ENCODE peak calls at places on chromosomes 7 and 10, in ten cellular contexts. M is sigmoid colon, J is IMR-90, A is H1, C is Peyer's patch, S is prostate gland, Z is tibial nerve, D is A549, L is heart left ventricle, R is GM12891. F is an unnamed sample.

GRCh38 chr10:89575037-89575436 is 39.6 kb upstream of the SLC16A12 start:
- DNase-seq in C (no peak), M (no peak), D (no peak), J (peak; percentile 17), S (no peak), A (no peak), R (no peak), Z (no peak), L (no peak), F (no peak)

GRCh38 chr7:2431260-2431867 is 28.0 kb downstream of the CHST12 start:
- DNase-seq in M (no peak), R (no peak), D (peak; percentile 21), S (no peak), Z (no peak), J (no peak), C (no peak), A (peak; percentile 51), L (no peak), F (no peak)

GRCh38 chr7:88806280-88807037 is 10.9 kb upstream of the TEX47 start:
- DNase-seq in D (no peak), S (no peak), R (no peak), A (no peak), Z (no peak), J (no peak), M (no peak), C (no peak), L (no peak), F (no peak)

GRCh38 chr7:44152971-44153947 is 12.1 kb upstream of the MYL7 start:
- DNase-seq in A (no peak), Z (no peak), S (no peak), J (no peak), L (no peak), D (no peak), C (peak; percentile 45), R (no peak), M (peak; percentile 57), F (no peak)

GRCh38 chr7:47103498-47104205 is 478.3 kb downstream of the TNS3 start:
- DNase-seq in J (no peak), A (no peak), S (no peak), L (no peak), C (no peak), M (no peak), Z (no peak), R (no peak), D (no peak), F (no peak)

GRCh38 chr7:41130021-41130420 is 572.9 kb downstream of the INHBA start:
- DNase-seq in D (no peak), L (no peak), C (no peak), Z (no peak), M (no peak), A (no peak), R (no peak), S (no peak), J (no peak), F (no peak)

GRCh38 chr10:125087897-125088215 is 72.5 kb downstream of the CTBP2 start:
- DNase-seq in M (peak; percentile 57), J (no peak), R (no peak), C (no peak), A (no peak), D (no peak), L (no peak), S (no peak), Z (no peak), F (peak; percentile 11)

GRCh38 chr10:72889391-72889831 is 4.1 kb upstream of the OIT3 start:
- DNase-seq in Z (no peak), L (no peak), A (no peak), C (no peak), R (no peak), S (peak; percentile 74), J (peak; percentile 49), M (no peak), D (no peak), F (no peak)

GRCh38 chr10:78253072-78253853 is 219.6 kb downstream of the RPS24 start:
- DNase-seq in A (no peak), D (no peak), J (no peak), R (no peak), M (no peak), C (no peak), Z (no peak), L (no peak), S (no peak), F (no peak)

DNA sequence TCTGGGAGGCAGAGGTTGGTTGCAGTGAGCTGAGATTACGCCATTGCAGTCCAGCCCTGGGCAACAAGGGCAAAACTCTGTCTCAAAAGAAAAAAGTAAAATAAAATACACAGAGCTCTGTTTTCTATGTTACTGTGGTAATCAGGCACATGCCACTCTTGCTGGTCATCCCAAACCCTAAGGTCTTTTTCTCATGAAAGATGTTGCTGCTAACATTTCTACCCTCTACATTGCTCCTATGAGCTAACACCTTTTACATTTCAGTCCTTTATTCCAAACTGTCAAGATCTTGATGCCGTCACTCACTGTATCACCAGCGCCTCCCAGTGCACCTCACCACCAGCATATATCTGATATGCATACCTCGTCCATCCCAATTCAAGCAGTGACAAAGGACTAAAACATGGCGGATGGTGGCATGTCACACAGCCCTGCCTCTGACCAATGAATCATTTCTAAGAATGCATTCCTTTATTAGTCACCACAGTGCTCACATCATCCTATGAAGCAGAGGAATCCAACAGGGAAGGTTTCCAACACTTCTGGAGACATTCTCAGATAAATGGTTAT is 4.3 kb downstream of the DAGLB start:
- DNase-seq in S (no peak), L (no peak), Z (no peak), R (no peak), J (peak; percentile 96), C (no peak), M (no peak), A (no peak), D (peak; percentile 78), F (no peak)
- TF ChIP-seq POLR2A in S (no peak), L (no peak), Z (no peak), R (no peak), J (no peak), C (no peak), M (no peak), A (no peak), D (no peak), F (no peak)

DNA sequence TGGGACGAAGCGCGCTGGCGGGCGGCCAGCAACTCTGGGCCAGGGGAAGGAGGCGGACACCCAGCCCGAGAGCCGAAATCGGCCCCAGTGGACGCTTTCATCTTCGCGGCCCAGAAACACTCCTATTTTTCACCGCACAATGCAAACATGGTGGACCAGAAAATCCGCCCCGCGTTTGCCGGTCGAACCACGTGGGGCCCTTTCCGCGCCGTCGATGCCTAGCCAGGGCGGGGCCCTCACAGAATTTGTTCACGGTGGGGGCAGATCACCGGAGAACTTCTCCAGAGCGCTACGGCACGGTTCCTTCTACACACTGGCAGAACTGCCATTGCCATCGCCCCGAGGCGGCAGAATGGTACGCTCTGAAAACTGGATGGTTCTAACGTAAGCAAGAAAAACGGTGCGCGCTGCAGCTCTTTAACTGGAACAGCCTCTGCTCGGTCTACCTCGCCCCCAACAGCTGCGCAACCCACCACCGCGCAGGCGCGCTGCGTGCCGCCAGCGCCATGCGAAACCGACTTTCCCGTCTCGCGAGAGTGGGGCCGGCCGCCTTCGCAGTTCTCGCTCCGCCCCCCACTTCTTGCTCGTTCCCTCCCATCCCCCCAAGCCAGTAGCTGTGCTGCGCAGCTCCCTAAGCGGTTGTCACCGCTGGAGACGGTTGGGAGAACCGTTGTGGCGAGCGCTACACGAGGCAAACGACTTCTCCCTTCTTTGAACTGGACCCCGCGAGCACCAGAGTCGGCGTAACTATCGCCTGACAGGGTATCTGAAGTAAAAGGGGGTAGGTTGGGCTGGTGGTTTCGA is at the start of gene HNRNPH3:
- DNase-seq in C (peak; percentile 99), A (peak; percentile 97), R (peak; percentile 86), M (peak; percentile 99), J (peak; percentile 97), D (peak; percentile 90), S (peak; percentile 98), Z (peak; percentile 97), L (peak; percentile 99), F (peak; percentile 99)
- TF ChIP-seq POLR2A in C (peak; percentile 100), A (peak; percentile 98), R (peak; percentile 99), M (peak; percentile 99), J (peak; percentile 99), D (peak; percentile 97), S (peak; percentile 100), Z (peak; percentile 100), L (peak; percentile 99), F (peak; percentile 100)

GRCh38 chr7:100428967-100429636 is 529 bp upstream of the MEPCE start:
- DNase-seq in C (peak; percentile 100), R (peak; percentile 84), D (peak; percentile 93), M (peak; percentile 100), S (peak; percentile 100), J (peak; percentile 99), L (peak; percentile 100), Z (peak; percentile 100), A (peak; percentile 100), F (peak; percentile 100)
- TF ChIP-seq POLR2A in C (peak; percentile 81), R (peak; percentile 74), D (peak; percentile 93), M (peak; percentile 74), S (no peak), J (peak; percentile 88), L (peak; percentile 72), Z (peak; percentile 86), A (peak; percentile 19), F (peak; percentile 91)

GRCh38 chr7:1022801-1023465 is 21.4 kb upstream of the GPR146 start:
- DNase-seq in C (peak; percentile 89), M (no peak), R (no peak), L (no peak), Z (no peak), S (no peak), D (no peak), A (no peak), J (no peak), F (no peak)

GRCh38 chr7:1025747-1026581 is 18.4 kb upstream of the GPR146 start:
- DNase-seq in J (no peak), R (no peak), A (no peak), L (no peak), S (no peak), Z (no peak), C (no peak), M (no peak), D (no peak), F (no peak)

GRCh38 chr7:1024331-1024761 is 20.0 kb upstream of the GPR146 start:
- DNase-seq in S (no peak), L (no peak), A (no peak), Z (no peak), C (peak; percentile 88), R (peak; percentile 81), J (no peak), D (no peak), M (no peak), F (no peak)

GRCh38 chr7:1026721-1027151 is 17.6 kb upstream of the GPR146 start:
- DNase-seq in A (no peak), S (no peak), M (no peak), D (no peak), J (no peak), C (no peak), L (no peak), Z (no peak), R (no peak), F (no peak)

DNA sequence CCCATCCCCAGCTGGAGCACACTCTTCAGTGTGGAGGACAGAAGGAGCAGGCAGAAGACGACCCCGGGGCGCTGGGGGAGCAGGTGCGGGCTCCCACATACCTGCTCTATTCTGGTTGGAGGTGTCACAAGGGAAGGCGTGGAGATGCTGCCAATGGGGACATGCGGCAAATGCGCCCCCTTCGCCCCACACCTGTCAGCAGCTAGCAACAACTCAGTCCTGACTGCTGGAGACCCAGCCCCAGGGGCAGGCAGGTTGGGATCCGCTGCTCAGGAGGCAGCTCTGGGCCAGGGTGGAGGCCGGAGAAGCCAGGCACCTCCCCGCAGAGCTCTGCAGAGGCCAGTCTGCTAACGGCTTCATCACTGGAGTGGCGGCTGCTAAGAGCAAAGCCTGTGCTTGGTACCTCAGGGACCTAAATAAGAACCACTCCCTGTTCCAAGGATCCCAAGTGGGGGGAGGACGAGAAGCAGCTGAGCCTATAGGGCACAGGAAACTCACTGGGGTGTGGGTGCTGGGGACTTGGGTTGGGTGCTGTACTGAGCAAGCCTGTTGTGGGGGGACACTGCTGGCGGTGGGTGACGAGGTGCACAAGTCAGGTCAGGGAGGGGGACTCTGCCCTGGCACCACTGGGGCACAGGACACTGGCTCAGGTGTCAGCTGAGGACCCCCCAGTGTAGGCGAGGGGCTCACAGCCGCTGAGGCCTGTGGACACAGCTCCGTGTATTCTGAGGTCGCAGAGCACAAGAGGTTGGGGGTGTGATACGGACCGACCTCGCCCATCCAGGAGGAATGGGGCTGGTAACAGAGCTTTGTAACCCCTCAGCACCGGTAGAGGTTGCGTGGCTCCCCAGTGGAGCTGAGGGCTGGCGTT is 19.2 kb upstream of the GPR146 start:
- DNase-seq in S (no peak), L (no peak), C (no peak), Z (no peak), D (no peak), A (no peak), M (no peak), J (no peak), R (no peak), F (no peak)
- TF ChIP-seq POLR2A in S (no peak), L (no peak), C (no peak), Z (no peak), D (no peak), A (no peak), M (no peak), J (no peak), R (peak; percentile 61), F (no peak)

F was measured in ovary.